ENCODE peak calls at places on chromosomes 2 and 18, in four cellular contexts. One of them, this sample, is unnamed.

GRCh38 chr2:195984951-195985726 is 83.5 kb downstream of the DNAH7 start:
- DNase-seq in adipocyte: peak; percentile 11
- DNase-seq in GM23248: peak; percentile 4
- DNase-seq in stomach: no peak
- DNase-seq in this sample: no peak

GRCh38 chr2:34705556-34706247 is 1106.6 kb upstream of the FAM98A start:
- DNase-seq in stomach: no peak
- DNase-seq in GM23248: no peak
- DNase-seq in adipocyte: no peak
- DNase-seq in this sample: no peak

GRCh38 chr2:81545626-81546025 is 1241.1 kb upstream of the LRRTM1 start:
- DNase-seq in adipocyte: no peak
- DNase-seq in stomach: no peak
- DNase-seq in GM23248: no peak
- DNase-seq in this sample: no peak

GRCh38 chr2:217804338-217804737 is 198.5 kb downstream of the TNS1 start:
- DNase-seq in stomach: no peak
- DNase-seq in GM23248: no peak
- DNase-seq in adipocyte: no peak
- DNase-seq in this sample: no peak

GRCh38 chr2:113784823-113785744 is 28.6 kb upstream of the SLC35F5 start:
- DNase-seq in adipocyte: peak; percentile 65
- DNase-seq in stomach: peak; percentile 50
- DNase-seq in GM23248: peak; percentile 17
- DNase-seq in this sample: no peak

GRCh38 chr2:147483911-147484310 is 360.9 kb upstream of the ACVR2A start:
- DNase-seq in GM23248: no peak
- DNase-seq in adipocyte: no peak
- DNase-seq in stomach: no peak
- DNase-seq in this sample: no peak

GRCh38 chr18:21489119-21489750 is 111.3 kb downstream of the ESCO1 start:
- DNase-seq in stomach: peak; percentile 45
- DNase-seq in GM23248: peak; percentile 67
- DNase-seq in adipocyte: peak; percentile 63
- DNase-seq in this sample: no peak

GRCh38 chr2:53861824-53862223 is 2.1 kb upstream of the GPR75 start:
- DNase-seq in GM23248: no peak
- DNase-seq in adipocyte: no peak
- DNase-seq in stomach: no peak
- DNase-seq in this sample: no peak

GRCh38 chr18:75010260-75010659 is 198.7 kb downstream of the PTGR3 start:
- DNase-seq in GM23248: no peak
- DNase-seq in stomach: no peak
- DNase-seq in adipocyte: no peak
- DNase-seq in this sample: no peak

GRCh38 chr2:20728114-20728758 is 61.3 kb downstream of the GDF7 start:
- DNase-seq in GM23248: no peak
- DNase-seq in adipocyte: no peak
- DNase-seq in stomach: no peak
- DNase-seq in this sample: no peak

GRCh38 chr2:6874032-6874431 is 3.5 kb upstream of the RSAD2 start:
- DNase-seq in GM23248: no peak
- DNase-seq in stomach: no peak
- DNase-seq in adipocyte: no peak
- DNase-seq in this sample: no peak
- H3K4me1 ChIP-seq in GM23248: no peaks in the 10 kb centered on the region
- H3K4me1 ChIP-seq in stomach: peaks cover 25% of the 10 kb centered on the region
- H3K4me1 ChIP-seq in adipocyte: peaks cover 17% of the 10 kb centered on the region
- H3K4me1 ChIP-seq in this sample: no peaks in the 10 kb centered on the region

DNA sequence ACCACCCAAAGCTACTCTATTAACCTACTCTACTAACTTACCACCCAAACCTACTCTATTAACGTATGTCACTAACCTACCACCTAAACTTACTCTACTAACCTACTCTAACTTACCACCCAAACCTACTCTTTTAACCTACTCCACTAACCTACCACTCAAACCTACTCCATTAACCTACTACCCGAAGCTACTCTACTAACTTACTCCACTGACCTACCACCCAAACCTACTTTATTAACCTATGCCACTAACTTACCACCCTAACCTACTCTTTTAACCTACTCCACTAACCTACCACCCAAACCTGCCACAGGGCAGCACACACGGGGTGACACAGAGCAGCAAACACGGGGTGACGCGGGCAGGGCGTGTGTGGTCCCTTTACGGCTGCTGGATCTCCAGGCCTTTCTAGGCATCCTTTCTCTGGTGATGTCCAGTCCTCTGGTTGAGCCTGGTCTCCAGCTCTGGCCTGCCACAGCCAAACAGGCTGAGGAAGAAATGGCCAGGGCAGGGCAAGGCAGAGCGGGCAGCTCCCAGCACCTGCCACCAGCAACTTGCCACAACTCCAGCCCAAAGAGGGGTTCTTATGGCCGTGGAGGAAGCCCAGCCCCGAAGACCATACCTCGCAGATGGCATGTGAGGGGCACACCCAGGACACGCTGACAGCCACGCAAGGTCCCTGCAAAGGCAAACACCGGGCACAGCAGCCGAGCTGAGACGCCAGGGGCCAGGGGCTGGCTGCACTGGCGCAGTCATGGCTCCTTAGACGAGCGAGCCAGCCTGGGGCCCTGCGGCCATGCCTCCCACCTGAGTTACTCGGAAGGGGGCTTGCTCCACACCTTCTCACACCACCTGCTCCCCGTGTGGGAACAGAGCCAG is 25.7 kb downstream of the PXDN start:
- DNase-seq in GM23248: no peak
- DNase-seq in adipocyte: no peak
- DNase-seq in stomach: no peak
- DNase-seq in this sample: peak; percentile 55
- H3K4me1 ChIP-seq in GM23248: peaks cover 36% of the 10 kb centered on the region
- H3K4me1 ChIP-seq in adipocyte: peaks cover 57% of the 10 kb centered on the region
- H3K4me1 ChIP-seq in stomach: peaks cover 31% of the 10 kb centered on the region
- H3K4me1 ChIP-seq in this sample: peaks cover 73% of the 10 kb centered on the region

DNA sequence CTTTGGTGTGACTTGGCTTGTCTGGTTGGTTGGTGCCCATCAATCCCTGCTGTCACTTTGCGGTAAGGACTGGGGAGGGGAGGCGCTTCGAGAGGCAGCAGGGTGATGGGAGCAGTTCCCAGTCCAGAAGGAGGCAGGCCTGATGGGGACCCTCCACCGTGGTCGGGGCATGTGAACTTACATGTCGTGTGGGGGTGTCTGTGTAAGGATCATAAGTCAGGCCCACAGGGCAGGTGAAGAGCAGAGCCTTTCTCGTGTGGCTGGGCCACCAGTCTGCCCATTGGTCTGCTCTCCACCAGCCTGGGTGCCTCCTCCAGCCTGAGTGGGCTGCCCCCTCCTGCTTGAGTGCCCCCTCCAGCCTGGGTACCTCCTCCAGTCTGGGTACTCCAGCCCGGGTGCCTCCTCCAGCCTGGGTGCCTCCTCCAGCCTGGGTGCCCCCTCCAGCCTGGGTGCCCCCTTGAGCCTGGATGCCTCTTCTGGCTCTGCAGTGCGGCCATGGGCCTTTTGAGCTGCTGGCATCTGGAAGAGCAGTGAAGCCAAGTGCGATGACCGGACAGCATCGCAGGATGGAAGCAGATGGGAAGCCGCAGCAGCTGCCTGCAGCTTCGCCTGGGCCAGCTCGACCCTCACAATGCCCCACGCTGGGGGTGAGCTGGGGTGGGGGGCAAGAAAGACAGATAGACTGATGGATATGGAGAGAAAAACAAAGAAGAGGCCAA is 25.0 kb downstream of the ATOH8 start:
- DNase-seq in GM23248: no peak
- DNase-seq in adipocyte: no peak
- DNase-seq in stomach: no peak
- DNase-seq in this sample: no peak
- H3K4me1 ChIP-seq in GM23248: peaks cover 7% of the 10 kb centered on the region
- H3K4me1 ChIP-seq in adipocyte: peaks cover 60% of the 10 kb centered on the region
- H3K4me1 ChIP-seq in stomach: peaks cover 48% of the 10 kb centered on the region
- H3K4me1 ChIP-seq in this sample: no peaks in the 10 kb centered on the region

DNA sequence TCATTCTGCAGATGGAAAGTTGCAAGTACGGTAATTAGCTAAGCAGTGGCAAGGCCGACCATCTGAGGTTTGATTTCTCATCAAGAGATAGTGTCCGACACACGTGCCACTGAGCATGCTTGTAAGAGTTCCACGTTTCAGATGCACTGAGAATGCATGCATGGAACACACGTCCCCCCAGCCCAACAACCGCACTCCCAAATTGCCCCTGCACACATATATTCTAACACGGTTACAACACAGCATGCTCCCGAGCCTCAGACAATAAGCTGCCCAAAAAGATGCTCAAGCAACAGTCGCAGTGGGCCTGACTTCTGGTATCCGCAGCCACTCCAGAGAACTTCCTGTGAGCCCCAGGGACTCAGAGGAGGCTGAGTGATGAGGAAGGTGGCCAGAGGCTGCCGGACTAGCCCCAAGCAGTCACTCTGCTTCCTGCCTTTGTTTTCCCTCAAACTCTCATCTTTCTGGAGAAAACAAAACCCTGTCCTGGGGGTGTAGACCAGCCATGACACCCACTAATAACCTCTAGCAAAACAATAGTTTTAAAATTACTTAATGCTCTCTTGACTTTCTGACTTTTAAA is 204.0 kb downstream of the TGIF1 start:
- DNase-seq in adipocyte: no peak
- DNase-seq in GM23248: no peak
- DNase-seq in stomach: no peak
- DNase-seq in this sample: no peak
- H3K4me1 ChIP-seq in adipocyte: peaks cover 30% of the 10 kb centered on the region
- H3K4me1 ChIP-seq in GM23248: peaks cover 32% of the 10 kb centered on the region
- H3K4me1 ChIP-seq in stomach: peaks cover 21% of the 10 kb centered on the region
- H3K4me1 ChIP-seq in this sample: no peaks in the 10 kb centered on the region

GRCh38 chr2:237281900-237282306 is 132.1 kb downstream of the COL6A3 start:
- DNase-seq in GM23248: peak; percentile 96
- DNase-seq in stomach: no peak
- DNase-seq in adipocyte: peak; percentile 94
- DNase-seq in this sample: no peak
- H3K4me1 ChIP-seq in GM23248: peaks cover 69% of the 10 kb centered on the region
- H3K4me1 ChIP-seq in stomach: peaks cover 10% of the 10 kb centered on the region
- H3K4me1 ChIP-seq in adipocyte: peaks cover 66% of the 10 kb centered on the region
- H3K4me1 ChIP-seq in this sample: peaks cover 5% of the 10 kb centered on the region

GRCh38 chr2:173881466-173881865 is 83.7 kb downstream of the SP3 start:
- DNase-seq in GM23248: no peak
- DNase-seq in stomach: no peak
- DNase-seq in adipocyte: no peak
- DNase-seq in this sample: no peak
- H3K4me1 ChIP-seq in GM23248: no peaks in the 10 kb centered on the region
- H3K4me1 ChIP-seq in stomach: peaks cover 5% of the 10 kb centered on the region
- H3K4me1 ChIP-seq in adipocyte: peaks cover 7% of the 10 kb centered on the region
- H3K4me1 ChIP-seq in this sample: no peaks in the 10 kb centered on the region

This sample was measured in right atrium auricular region.